ENCODE peak calls at places on chromosomes 12 and 14, in seven cellular contexts. A is HCT116, V is IMR-90, M is fibroblast of lung, F is GM23248, S is adrenal gland, L is OCI-LY7. I is an unnamed sample.

GRCh38 chr12:80763874-80764273 is 47.2 kb downstream of the MYF5 start:
- DNase-seq in A (peak; percentile 39), V (peak; percentile 66), F (peak; percentile 60), M (peak; percentile 50), S (no peak), L (peak; percentile 59), I (no peak)

GRCh38 chr12:39764944-39765560 is 145.4 kb upstream of the ABCD2 start:
- DNase-seq in M (peak; percentile 43), F (peak; percentile 78), A (peak; percentile 23), L (peak; percentile 41), S (no peak), V (peak; percentile 58), I (no peak)

GRCh38 chr12:51368640-51369517 is 22.3 kb downstream of the GALNT6 start:
- DNase-seq in V (peak; percentile 60), A (no peak), M (peak; percentile 87), L (peak; percentile 95), S (no peak), F (no peak), I (peak; percentile 54)

GRCh38 chr12:43180242-43180641 is 371.8 kb downstream of the ADAMTS20 start:
- DNase-seq in V (no peak), F (no peak), A (no peak), L (no peak), S (no peak), M (no peak), I (no peak)

GRCh38 chr14:101810897-101811620 is 49.5 kb downstream of the PPP2R5C start:
- DNase-seq in A (no peak), M (peak; percentile 52), S (no peak), V (peak; percentile 38), F (peak; percentile 88), L (no peak), I (no peak)

GRCh38 chr12:131287938-131288797 is 334.5 kb downstream of the ADGRD1 start:
- DNase-seq in L (no peak), A (no peak), S (no peak), F (no peak), V (no peak), M (no peak), I (no peak)

GRCh38 chr12:121238604-121239334 is 28.8 kb downstream of the P2RX4 start:
- DNase-seq in L (no peak), V (no peak), M (no peak), F (no peak), A (no peak), S (no peak), I (no peak)

GRCh38 chr12:48128800-48129199 is 9.6 kb downstream of the PFKM start:
- DNase-seq in V (peak; percentile 77), S (no peak), L (no peak), A (no peak), F (no peak), M (no peak), I (no peak)

GRCh38 chr12:121996050-121996944 is 25.4 kb upstream of the BCL7A start:
- DNase-seq in L (no peak), A (no peak), M (no peak), S (no peak), V (peak; percentile 39), F (no peak), I (no peak)

GRCh38 chr12:65490193-65490592 is 211.7 kb downstream of the MSRB3 start:
- DNase-seq in V (no peak), F (peak; percentile 36), A (no peak), S (no peak), M (peak; percentile 63), L (no peak), I (no peak)

GRCh38 chr12:54222609-54223008 is 33.8 kb upstream of the SMUG1 start:
- DNase-seq in M (peak; percentile 98), S (no peak), F (peak; percentile 98), L (no peak), V (peak; percentile 98), A (no peak), I (no peak)

GRCh38 chr14:51727526-51727925 is 75.8 kb downstream of the FRMD6 start:
- DNase-seq in F (peak; percentile 22), V (peak; percentile 7), L (no peak), M (no peak), A (no peak), S (no peak), I (no peak)

GRCh38 chr14:79016828-79017505 is 846.8 kb downstream of the NRXN3 start:
- DNase-seq in M (peak; percentile 89), V (peak; percentile 88), L (no peak), F (peak; percentile 60), A (no peak), S (no peak), I (no peak)

GRCh38 chr12:48969847-48970701 is 1.5 kb downstream of the WNT10B start:
- DNase-seq in M (peak; percentile 30), A (no peak), S (no peak), F (peak; percentile 49), L (no peak), V (no peak), I (peak; percentile 69)

GRCh38 chr12:19507823-19508222 is 68.5 kb downstream of the AEBP2 start:
- DNase-seq in F (peak; percentile 61), M (no peak), V (peak; percentile 19), S (no peak), A (no peak), L (no peak), I (no peak)

GRCh38 chr12:14408208-14408607 is 42.7 kb downstream of the ATF7IP start:
- DNase-seq in F (peak; percentile 48), S (no peak), A (no peak), V (peak; percentile 50), L (no peak), M (peak; percentile 63), I (no peak)

GRCh38 chr12:12791756-12792346 is 6.4 kb downstream of the APOLD1 start:
- DNase-seq in V (peak; percentile 22), S (no peak), F (peak; percentile 48), M (peak; percentile 70), A (no peak), L (no peak), I (no peak)

GRCh38 chr14:74979442-74980397 is 23.0 kb upstream of the EIF2B2 start:
- DNase-seq in A (no peak), F (peak; percentile 45), V (peak; percentile 36), L (no peak), M (peak; percentile 21), S (no peak), I (peak; percentile 80)

GRCh38 chr14:97832734-97833133 is 1035.6 kb downstream of the VRK1 start:
- DNase-seq in S (no peak), L (no peak), M (no peak), F (no peak), A (no peak), V (no peak), I (no peak)

GRCh38 chr12:19946549-19946948 is 421.8 kb upstream of the PDE3A start:
- DNase-seq in S (no peak), V (peak; percentile 98), L (no peak), F (peak; percentile 92), A (no peak), M (peak; percentile 99), I (no peak)

GRCh38 chr12:52300796-52301691 is 9.7 kb upstream of the KRT81 start:
- DNase-seq in F (peak; percentile 64), S (no peak), M (peak; percentile 24), L (no peak), V (peak; percentile 8), A (no peak), I (no peak)

GRCh38 chr12:20188930-20189653 is 179.2 kb upstream of the PDE3A start:
- DNase-seq in A (no peak), L (no peak), S (no peak), F (no peak), V (no peak), M (no peak), I (no peak)

GRCh38 chr14:50333010-50333409 is 20.9 kb downstream of the DMAC2L start:
- DNase-seq in M (peak; percentile 86), L (no peak), A (no peak), V (peak; percentile 86), F (peak; percentile 90), S (peak; percentile 55), I (peak; percentile 64)

GRCh38 chr12:96516472-96517417 is 27.4 kb downstream of the CFAP54 start:
- DNase-seq in A (peak; percentile 66), M (peak; percentile 66), L (peak; percentile 85), V (peak; percentile 85), S (peak; percentile 86), F (peak; percentile 79), I (peak; percentile 90)

GRCh38 chr12:31491819-31492598 is 98.9 kb downstream of the DENND5B start:
- DNase-seq in M (peak; percentile 94), F (peak; percentile 87), V (peak; percentile 85), S (peak; percentile 60), L (no peak), A (peak; percentile 93), I (no peak)

DNA sequence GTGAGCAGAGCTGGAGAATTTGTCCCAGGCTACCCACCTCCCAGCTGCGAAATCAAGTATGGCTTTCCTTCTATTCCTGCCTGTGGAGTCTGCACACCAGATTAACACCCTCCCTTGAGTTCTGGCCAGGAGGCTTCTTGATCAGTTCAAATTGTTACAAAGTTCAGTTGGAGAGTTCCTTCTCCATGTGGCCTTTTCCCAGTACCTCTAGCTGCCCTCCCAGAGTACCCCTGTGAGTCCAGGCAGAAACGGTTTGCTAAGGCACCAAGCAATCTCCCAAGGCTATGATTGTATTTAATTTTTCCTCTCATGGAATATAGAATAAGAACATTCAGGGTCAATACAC is 49.7 kb upstream of the ERGIC2 start:
- DNase-seq in S (no peak), A (no peak), V (no peak), F (no peak), L (no peak), M (no peak), I (no peak)
- H3K4me1 ChIP-seq in S (peaks cover 3% of the 10 kb centered on the region), A (peaks cover 16% of the 10 kb centered on the region), V (no peaks in the 10 kb centered on the region), F (no peaks in the 10 kb centered on the region), L (peaks cover 31% of the 10 kb centered on the region), M (no peaks in the 10 kb centered on the region), I (peaks cover 2% of the 10 kb centered on the region)

GRCh38 chr12:23949212-23950010 is at the start of gene SOX5:
- DNase-seq in M (peak; percentile 81), S (no peak), F (peak; percentile 0), L (no peak), A (no peak), V (peak; percentile 68), I (peak; percentile 54)
- H3K4me3 ChIP-seq in M (peak within 1 kb of the TSS; percentile 66), S (no peak within 1 kb of the TSS), F (no peak within 1 kb of the TSS), L (no peak within 1 kb of the TSS), A (no peak within 1 kb of the TSS), V (peak within 1 kb of the TSS; percentile 66), I (peak within 1 kb of the TSS; percentile 88)

GRCh38 chr12:61011767-61012423 is 1248.3 kb upstream of the USP15 start:
- DNase-seq in S (no peak), V (no peak), F (no peak), A (no peak), L (no peak), M (no peak), I (no peak)
- H3K27ac ChIP-seq in S (no peak overlapping the region), V (no peak overlapping the region), F (no peak overlapping the region), A (no peak overlapping the region), L (no peak overlapping the region), M (no peak overlapping the region), I (no peak overlapping the region)

GRCh38 chr12:26769611-26770010 is 63.4 kb downstream of the ITPR2 start:
- DNase-seq in L (no peak), M (no peak), A (no peak), S (no peak), F (no peak), V (no peak), I (no peak)

GRCh38 chr12:26771861-26772260 is 61.1 kb downstream of the ITPR2 start:
- DNase-seq in L (no peak), V (no peak), S (no peak), A (no peak), F (no peak), M (no peak), I (no peak)

GRCh38 chr12:26767865-26768264 is 65.1 kb downstream of the ITPR2 start:
- DNase-seq in A (no peak), F (no peak), S (no peak), M (no peak), V (no peak), L (no peak), I (no peak)

GRCh38 chr12:26768611-26769603 is 64.1 kb downstream of the ITPR2 start:
- DNase-seq in F (no peak), V (no peak), A (no peak), M (no peak), S (no peak), L (peak; percentile 46), I (no peak)

GRCh38 chr12:26770239-26771070 is 62.5 kb downstream of the ITPR2 start:
- DNase-seq in V (no peak), A (no peak), M (no peak), F (no peak), S (no peak), L (no peak), I (no peak)
- H3K4me1 ChIP-seq in V (no peaks in the 10 kb centered on the region), A (no peaks in the 10 kb centered on the region), M (no peaks in the 10 kb centered on the region), F (no peaks in the 10 kb centered on the region), S (peaks cover 24% of the 10 kb centered on the region), L (peaks cover 15% of the 10 kb centered on the region), I (peaks cover 3% of the 10 kb centered on the region)

I was measured in right cardiac atrium.